ENCODE peak calls at places on chromosomes 16 and 17, in eight cellular contexts. Q, E, R, Z, T, U, N and A are unnamed samples.
A peak's percentile ranks its signal among the peaks of the same experiment; 100 is the strongest.

GRCh38 chr17:77101521-77102410 is 39.0 kb upstream of the SEC14L1 start:
- DNase-seq in Q (no peak), Z (no peak), N (no peak), R (no peak), T (no peak), E (no peak), U (no peak), A (no peak)

GRCh38 chr17:49016775-49017463 is 19.7 kb downstream of the IGF2BP1 start:
- DNase-seq in U (peak; percentile 96), T (peak; percentile 35), Z (peak; percentile 72), E (no peak), Q (no peak), N (no peak), R (no peak), A (peak; percentile 80)

GRCh38 chr16:81261049-81261648 is 22.7 kb downstream of the BCO1 start:
- DNase-seq in N (peak; percentile 67), Z (no peak), T (no peak), R (no peak), E (no peak), U (peak; percentile 84), Q (peak; percentile 45), A (no peak)

GRCh38 chr17:27381007-27381501 is 75.2 kb upstream of the KSR1 start:
- DNase-seq in N (peak; percentile 78), R (no peak), Z (peak; percentile 91), E (peak; percentile 67), U (peak; percentile 66), T (peak; percentile 53), Q (peak; percentile 89), A (no peak)

GRCh38 chr16:52497067-52497816 is 49.7 kb downstream of the TOX3 start:
- DNase-seq in E (no peak), R (no peak), U (no peak), T (no peak), Q (no peak), Z (no peak), N (no peak), A (no peak)

GRCh38 chr16:23833504-23833903 is 2.3 kb upstream of the PRKCB start:
- DNase-seq in R (no peak), N (no peak), T (no peak), U (no peak), Q (no peak), E (no peak), Z (no peak), A (no peak)

GRCh38 chr17:9900019-9900594 is 5.0 kb downstream of the RCVRN start:
- DNase-seq in U (no peak), Q (no peak), Z (no peak), R (no peak), T (peak; percentile 69), E (no peak), N (peak; percentile 23), A (no peak)

GRCh38 chr17:61555127-61555531 is 35.9 kb downstream of the NACA2 start:
- DNase-seq in T (no peak), Q (no peak), N (peak; percentile 82), Z (no peak), E (no peak), U (peak; percentile 68), R (no peak), A (peak; percentile 15)

GRCh38 chr16:19223235-19223847 is 55.3 kb downstream of the SYT17 start:
- DNase-seq in U (no peak), Z (no peak), R (no peak), N (peak; percentile 57), Q (peak; percentile 67), T (no peak), E (no peak), A (no peak)

GRCh38 chr17:59381716-59382570 is 50.5 kb downstream of the YPEL2 start:
- DNase-seq in R (peak; percentile 63), T (peak; percentile 43), Q (no peak), N (no peak), Z (peak; percentile 78), E (no peak), U (no peak), A (no peak)

GRCh38 chr16:54657058-54657708 is 273.5 kb upstream of the IRX5 start:
- DNase-seq in U (peak; percentile 59), N (no peak), E (no peak), Q (peak; percentile 70), R (no peak), Z (no peak), T (no peak), A (no peak)

GRCh38 chr17:3528604-3529511 is 28.8 kb downstream of the TRPV3 start:
- DNase-seq in T (no peak), R (no peak), Z (peak; percentile 55), N (peak; percentile 97), U (peak; percentile 61), E (no peak), Q (peak; percentile 45), A (peak; percentile 58)

GRCh38 chr16:35150805-35151312 is 1691.4 kb downstream of the TP53TG3F start:
- DNase-seq in R (no peak), Q (no peak), E (no peak), T (no peak), N (no peak), U (no peak), Z (no peak), A (no peak)

GRCh38 chr16:47016700-47017133 is 43.2 kb upstream of the DNAJA2 start:
- DNase-seq in T (no peak), N (no peak), U (no peak), E (no peak), R (no peak), Q (no peak), Z (no peak), A (no peak)

GRCh38 chr17:70169707-70170597 is 620 bp downstream of the KCNJ2 start:
- DNase-seq in E (no peak), T (no peak), Q (peak; percentile 17), R (no peak), Z (no peak), U (no peak), N (peak; percentile 22), A (no peak)

GRCh38 chr17:6456321-6456720 is 12.1 kb downstream of the PIMREG start:
- DNase-seq in E (no peak), Z (no peak), N (no peak), R (peak; percentile 30), U (peak; percentile 72), Q (no peak), T (no peak), A (no peak)

GRCh38 chr17:14098246-14098645 is 28.9 kb downstream of the COX10 start:
- DNase-seq in R (no peak), U (no peak), E (no peak), N (peak; percentile 97), T (no peak), Z (no peak), Q (peak; percentile 40), A (peak; percentile 78)

DNA sequence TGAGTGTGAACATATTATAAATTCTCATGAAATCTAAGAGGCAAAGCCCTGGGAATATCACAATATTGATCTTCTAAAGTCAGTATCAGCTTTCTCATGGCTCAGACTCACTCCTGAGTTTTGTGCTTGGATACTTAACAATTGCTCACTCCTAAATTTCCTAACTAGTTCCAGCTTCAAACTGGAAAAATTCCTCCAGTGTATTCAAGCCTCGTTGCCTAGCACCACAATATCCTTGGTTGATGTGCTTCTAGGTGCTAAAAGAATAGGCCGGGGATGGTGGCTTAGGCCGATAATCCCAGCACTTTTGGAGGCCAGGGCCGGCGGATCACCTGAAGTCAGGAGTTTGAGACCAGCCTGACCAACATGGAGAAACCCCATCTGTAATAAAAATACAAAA is 62.5 kb downstream of the XYLT1 start:
- DNase-seq in R (no peak), Q (no peak), U (no peak), T (no peak), Z (no peak), N (no peak), E (no peak), A (no peak)
- H3K4me1 ChIP-seq in R (no peaks in the 10 kb centered on the region), Q (peaks cover 3% of the 10 kb centered on the region), U (peaks cover 26% of the 10 kb centered on the region), T (no peaks in the 10 kb centered on the region), Z (peaks cover 7% of the 10 kb centered on the region), N (peaks cover 8% of the 10 kb centered on the region), E (no peaks in the 10 kb centered on the region), A (no peaks in the 10 kb centered on the region)

DNA sequence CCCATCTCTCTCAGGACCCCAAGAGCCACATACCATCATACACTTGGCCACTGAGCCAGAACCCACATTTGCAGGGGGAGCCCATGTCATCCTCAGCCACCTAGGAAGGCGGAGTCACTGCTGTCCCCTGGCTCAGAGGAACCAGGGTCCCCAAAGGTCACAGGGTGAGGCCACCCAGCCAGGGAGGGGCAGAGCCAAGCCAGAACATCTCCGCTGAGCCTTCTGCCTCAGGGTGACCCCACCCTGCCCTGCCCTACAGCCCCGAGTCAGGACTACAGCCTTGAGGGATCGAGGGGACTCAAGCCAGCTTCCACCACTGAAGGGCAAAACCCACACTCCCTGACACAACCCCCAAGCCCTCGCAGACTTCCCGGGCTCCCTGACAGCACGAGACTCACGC is 17.5 kb downstream of the PIEZO1 start:
- DNase-seq in U (peak; percentile 87), R (no peak), N (no peak), T (no peak), Q (no peak), E (no peak), Z (no peak), A (no peak)
- H3K27me3 ChIP-seq in U (no peaks in the 10 kb centered on the region), R (no peaks in the 10 kb centered on the region), N (no peaks in the 10 kb centered on the region), T (no peaks in the 10 kb centered on the region), Q (no peaks in the 10 kb centered on the region), E (no peaks in the 10 kb centered on the region), Z (no peaks in the 10 kb centered on the region), A (no peaks in the 10 kb centered on the region)

DNA sequence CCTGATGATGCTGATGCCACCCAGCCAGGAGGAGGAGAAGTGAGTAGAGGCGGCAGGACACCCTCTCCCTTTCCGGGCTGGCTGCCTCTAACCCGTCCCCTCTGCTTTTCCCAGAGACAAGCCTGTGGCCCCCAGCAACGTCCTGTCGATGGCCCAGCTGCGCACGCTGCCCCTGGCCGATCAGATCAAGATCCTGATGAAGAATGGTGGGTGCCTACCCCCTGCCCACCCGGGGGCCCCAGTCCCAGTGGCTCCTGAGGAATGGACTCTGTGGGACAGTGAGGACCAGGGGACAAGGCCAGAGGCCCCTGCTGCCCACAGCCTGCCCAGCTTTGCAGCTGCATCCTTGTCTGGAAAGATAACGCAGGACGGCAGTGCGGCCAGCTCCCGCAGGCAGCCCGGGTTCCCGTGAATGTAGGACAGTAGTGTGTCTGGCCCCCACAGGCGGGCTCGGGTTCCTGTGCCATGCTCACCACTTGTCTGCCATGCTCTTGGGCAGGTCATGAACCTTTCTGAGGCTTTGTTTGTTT is 19.9 kb downstream of the POLR3E start:
- DNase-seq in T (no peak), Z (no peak), Q (no peak), R (no peak), U (peak; percentile 68), N (no peak), E (no peak), A (no peak)
- H3K27ac ChIP-seq in T (no peak overlapping the region), Z (no peak overlapping the region), Q (no peak overlapping the region), R (no peak overlapping the region), U (no peak overlapping the region), N (no peak overlapping the region), E (no peak overlapping the region), A (no peak overlapping the region)

GRCh38 chr17:63150466-63150865 is 184.4 kb downstream of the TANC2 start:
- DNase-seq in E (no peak), Q (no peak), Z (no peak), R (no peak), U (no peak), T (no peak), N (no peak), A (no peak)

GRCh38 chr17:63151981-63152523 is 186.0 kb downstream of the TANC2 start:
- DNase-seq in U (no peak), N (no peak), R (no peak), Q (peak; percentile 76), Z (no peak), T (no peak), E (no peak), A (no peak)

GRCh38 chr17:63154586-63155244 is 188.7 kb downstream of the TANC2 start:
- DNase-seq in T (no peak), R (no peak), Q (no peak), N (no peak), Z (no peak), U (no peak), E (no peak), A (no peak)

GRCh38 chr17:63150994-63151464 is 185.0 kb downstream of the TANC2 start:
- DNase-seq in Z (no peak), N (no peak), U (no peak), Q (peak; percentile 18), R (no peak), E (no peak), T (no peak), A (no peak)

GRCh38 chr17:63153488-63153887 is 187.5 kb downstream of the TANC2 start:
- DNase-seq in T (no peak), Q (no peak), N (no peak), U (no peak), E (no peak), R (no peak), Z (no peak), A (no peak)
- H3K4me1 ChIP-seq in T (no peaks in the 10 kb centered on the region), Q (peaks cover 3% of the 10 kb centered on the region), N (no peaks in the 10 kb centered on the region), U (peaks cover 10% of the 10 kb centered on the region), E (no peaks in the 10 kb centered on the region), R (no peaks in the 10 kb centered on the region), Z (no peaks in the 10 kb centered on the region), A (no peaks in the 10 kb centered on the region)